ENCODE peak calls at places on chromosomes 6 and 20, in eight cellular contexts. K, R, F, Y, X, B, Q and A are unnamed samples.

GRCh38 chr6:169230923-169231789 is 22.5 kb downstream of the THBS2 start:
- DNase-seq in K (no peak), R (peak; percentile 81), F (no peak), Y (no peak), X (no peak), B (no peak), Q (no peak), A (no peak)

GRCh38 chr6:135163440-135163738 is 17.7 kb upstream of the MYB start:
- DNase-seq in K (peak; percentile 39), R (no peak), F (no peak), Y (no peak), X (no peak), B (no peak), Q (peak; percentile 84), A (no peak)

GRCh38 chr20:50346372-50347347 is 156.0 kb downstream of the CEBPB start:
- DNase-seq in K (no peak), R (peak; percentile 96), F (no peak), Y (no peak), X (peak; percentile 73), B (no peak), Q (peak; percentile 61), A (peak; percentile 47)

GRCh38 chr6:151241853-151242252 is 2.1 kb downstream of the AKAP12 start:
- DNase-seq in K (no peak), R (no peak), F (no peak), Y (no peak), X (no peak), B (no peak), Q (no peak), A (no peak)

GRCh38 chr6:7106752-7107577 is 796 bp upstream of the RREB1 start:
- DNase-seq in K (peak; percentile 51), R (no peak), F (peak; percentile 14), Y (no peak), X (peak; percentile 30), B (no peak), Q (peak; percentile 71), A (peak; percentile 80)

GRCh38 chr6:35139924-35140524 is 1.1 kb downstream of the TCP11 start:
- DNase-seq in K (peak; percentile 24), R (no peak), F (no peak), Y (peak; percentile 9), X (peak; percentile 70), B (peak; percentile 50), Q (peak; percentile 62), A (peak; percentile 80)

GRCh38 chr6:44016131-44016870 is 111.0 kb downstream of the MRPL14 start:
- DNase-seq in K (no peak), R (peak; percentile 58), F (no peak), Y (peak; percentile 17), X (peak; percentile 28), B (no peak), Q (no peak), A (peak; percentile 28)

GRCh38 chr6:137117605-137118004 is 55.8 kb downstream of the IL22RA2 start:
- DNase-seq in K (no peak), R (no peak), F (no peak), Y (no peak), X (no peak), B (no peak), Q (no peak), A (no peak)

GRCh38 chr6:35092362-35093117 is 48.6 kb downstream of the TCP11 start:
- DNase-seq in K (no peak), R (no peak), F (no peak), Y (no peak), X (peak; percentile 54), B (no peak), Q (no peak), A (no peak)